ENCODE peak calls at places on chromosomes 3 and 15, in eight cellular contexts. One of them, this sample, is unnamed.

GRCh38 chr15:24823473-24823872 is 131.3 kb upstream of the SNRPN start:
- DNase-seq in PC-9: no peak
- DNase-seq in GM13977: no peak
- DNase-seq in lower lobe of right lung: no peak
- DNase-seq in GM10248: no peak
- DNase-seq in astrocyte of the spinal cord: no peak
- DNase-seq in esophagus squamous epithelium: no peak
- DNase-seq in progenitor cell of endocrine pancreas: peak; percentile 54
- DNase-seq in this sample: no peak

GRCh38 chr15:85482896-85483295 is 102.5 kb downstream of the AKAP13 start:
- DNase-seq in esophagus squamous epithelium: no peak
- DNase-seq in progenitor cell of endocrine pancreas: no peak
- DNase-seq in GM10248: no peak
- DNase-seq in lower lobe of right lung: no peak
- DNase-seq in GM13977: no peak
- DNase-seq in PC-9: peak; percentile 25
- DNase-seq in astrocyte of the spinal cord: peak; percentile 87
- DNase-seq in this sample: no peak

GRCh38 chr15:57541805-57542504 is 49.7 kb upstream of the MYZAP start:
- DNase-seq in progenitor cell of endocrine pancreas: peak; percentile 47
- DNase-seq in PC-9: peak; percentile 70
- DNase-seq in GM13977: peak; percentile 59
- DNase-seq in GM10248: peak; percentile 53
- DNase-seq in lower lobe of right lung: peak; percentile 64
- DNase-seq in esophagus squamous epithelium: no peak
- DNase-seq in astrocyte of the spinal cord: peak; percentile 75
- DNase-seq in this sample: peak; percentile 54

GRCh38 chr3:114899186-114899931 is 247.7 kb downstream of the ZBTB20 start:
- DNase-seq in progenitor cell of endocrine pancreas: no peak
- DNase-seq in astrocyte of the spinal cord: peak; percentile 14
- DNase-seq in esophagus squamous epithelium: no peak
- DNase-seq in GM13977: no peak
- DNase-seq in lower lobe of right lung: no peak
- DNase-seq in GM10248: no peak
- DNase-seq in PC-9: no peak
- DNase-seq in this sample: no peak

GRCh38 chr3:42572278-42572677 is 9.5 kb downstream of the SEC22C start:
- DNase-seq in esophagus squamous epithelium: no peak
- DNase-seq in lower lobe of right lung: no peak
- DNase-seq in GM10248: peak; percentile 44
- DNase-seq in progenitor cell of endocrine pancreas: no peak
- DNase-seq in GM13977: peak; percentile 26
- DNase-seq in PC-9: peak; percentile 28
- DNase-seq in astrocyte of the spinal cord: no peak
- DNase-seq in this sample: peak; percentile 23

GRCh38 chr15:20645956-20646355 is 104.4 kb upstream of the GOLGA6L6 start:
- DNase-seq in GM10248: no peak
- DNase-seq in lower lobe of right lung: peak; percentile 90
- DNase-seq in GM13977: no peak
- DNase-seq in esophagus squamous epithelium: no peak
- DNase-seq in progenitor cell of endocrine pancreas: no peak
- DNase-seq in PC-9: no peak
- DNase-seq in astrocyte of the spinal cord: no peak
- DNase-seq in this sample: peak; percentile 56

GRCh38 chr15:69340243-69340991 is 41.7 kb downstream of the PAQR5 start:
- DNase-seq in progenitor cell of endocrine pancreas: no peak
- DNase-seq in GM10248: no peak
- DNase-seq in lower lobe of right lung: no peak
- DNase-seq in PC-9: no peak
- DNase-seq in esophagus squamous epithelium: no peak
- DNase-seq in GM13977: no peak
- DNase-seq in astrocyte of the spinal cord: no peak
- DNase-seq in this sample: no peak

GRCh38 chr15:72198410-72199270 is 1.1 kb upstream of the GRAMD2A start:
- DNase-seq in GM10248: peak; percentile 26
- DNase-seq in lower lobe of right lung: peak; percentile 71
- DNase-seq in PC-9: no peak
- DNase-seq in GM13977: no peak
- DNase-seq in esophagus squamous epithelium: no peak
- DNase-seq in astrocyte of the spinal cord: no peak
- DNase-seq in progenitor cell of endocrine pancreas: no peak
- DNase-seq in this sample: peak; percentile 36

GRCh38 chr3:172918165-172918564 is 167.6 kb downstream of the ECT2 start:
- DNase-seq in astrocyte of the spinal cord: peak; percentile 43
- DNase-seq in PC-9: no peak
- DNase-seq in esophagus squamous epithelium: no peak
- DNase-seq in progenitor cell of endocrine pancreas: no peak
- DNase-seq in GM10248: no peak
- DNase-seq in GM13977: no peak
- DNase-seq in lower lobe of right lung: no peak
- DNase-seq in this sample: no peak

GRCh38 chr3:132055872-132056271 is 21.1 kb upstream of the CPNE4 start:
- DNase-seq in GM13977: no peak
- DNase-seq in esophagus squamous epithelium: no peak
- DNase-seq in GM10248: no peak
- DNase-seq in lower lobe of right lung: no peak
- DNase-seq in progenitor cell of endocrine pancreas: no peak
- DNase-seq in PC-9: no peak
- DNase-seq in astrocyte of the spinal cord: no peak
- DNase-seq in this sample: no peak

GRCh38 chr3:137050281-137050680 is 92.5 kb downstream of the IL20RB start:
- DNase-seq in GM10248: no peak
- DNase-seq in astrocyte of the spinal cord: no peak
- DNase-seq in esophagus squamous epithelium: no peak
- DNase-seq in progenitor cell of endocrine pancreas: no peak
- DNase-seq in lower lobe of right lung: no peak
- DNase-seq in GM13977: no peak
- DNase-seq in PC-9: no peak
- DNase-seq in this sample: no peak

GRCh38 chr3:78165876-78166275 is 1126.0 kb downstream of the ROBO2 start:
- DNase-seq in lower lobe of right lung: no peak
- DNase-seq in GM10248: no peak
- DNase-seq in esophagus squamous epithelium: no peak
- DNase-seq in PC-9: no peak
- DNase-seq in GM13977: no peak
- DNase-seq in astrocyte of the spinal cord: no peak
- DNase-seq in progenitor cell of endocrine pancreas: no peak
- DNase-seq in this sample: no peak

GRCh38 chr3:32457971-32458471 is 44.6 kb downstream of the CMTM6 start:
- DNase-seq in GM10248: peak; percentile 50
- DNase-seq in progenitor cell of endocrine pancreas: no peak
- DNase-seq in esophagus squamous epithelium: no peak
- DNase-seq in lower lobe of right lung: no peak
- DNase-seq in astrocyte of the spinal cord: no peak
- DNase-seq in PC-9: no peak
- DNase-seq in GM13977: peak; percentile 56
- DNase-seq in this sample: peak; percentile 71

GRCh38 chr15:88574062-88574461 is 27.6 kb upstream of the DET1 start:
- DNase-seq in esophagus squamous epithelium: no peak
- DNase-seq in lower lobe of right lung: no peak
- DNase-seq in GM10248: no peak
- DNase-seq in astrocyte of the spinal cord: no peak
- DNase-seq in PC-9: no peak
- DNase-seq in GM13977: no peak
- DNase-seq in progenitor cell of endocrine pancreas: no peak
- DNase-seq in this sample: no peak

GRCh38 chr3:42213417-42213816 is 52.6 kb downstream of the CCK start:
- DNase-seq in lower lobe of right lung: no peak
- DNase-seq in GM10248: no peak
- DNase-seq in astrocyte of the spinal cord: no peak
- DNase-seq in GM13977: no peak
- DNase-seq in esophagus squamous epithelium: no peak
- DNase-seq in progenitor cell of endocrine pancreas: no peak
- DNase-seq in PC-9: no peak
- DNase-seq in this sample: peak; percentile 34

DNA sequence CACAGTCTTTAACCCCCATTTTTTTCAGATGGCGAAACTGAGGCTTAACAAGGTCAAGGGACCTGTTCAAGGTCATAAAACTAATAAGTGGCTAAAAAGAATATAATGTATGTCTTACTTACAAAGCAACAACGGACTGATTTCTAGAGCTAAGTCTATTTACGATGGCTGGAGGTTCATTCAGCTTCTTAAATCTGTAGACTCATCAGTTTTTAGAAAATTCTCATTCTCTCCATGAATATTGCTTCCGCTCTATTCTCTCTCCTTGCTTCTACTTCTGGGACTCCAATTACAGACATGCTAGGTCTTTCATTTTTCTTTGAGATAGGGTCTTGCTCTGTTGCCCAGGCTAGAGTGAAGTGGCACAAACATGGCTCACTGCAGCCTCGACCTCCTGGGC is 68.9 kb downstream of the WHAMM start:
- DNase-seq in PC-9: no peak
- DNase-seq in progenitor cell of endocrine pancreas: no peak
- DNase-seq in lower lobe of right lung: no peak
- DNase-seq in GM13977: no peak
- DNase-seq in esophagus squamous epithelium: no peak
- DNase-seq in astrocyte of the spinal cord: no peak
- DNase-seq in GM10248: no peak
- DNase-seq in this sample: no peak
- TF ChIP-seq CTCF in PC-9: no peak
- TF ChIP-seq CTCF in progenitor cell of endocrine pancreas: no peak
- TF ChIP-seq CTCF in lower lobe of right lung: no peak
- TF ChIP-seq CTCF in GM13977: no peak
- TF ChIP-seq CTCF in esophagus squamous epithelium: no peak
- TF ChIP-seq CTCF in astrocyte of the spinal cord: no peak
- TF ChIP-seq CTCF in GM10248: no peak
- TF ChIP-seq CTCF in this sample: no peak

GRCh38 chr15:74431116-74431515 is 2.6 kb downstream of the SEMA7A start:
- DNase-seq in astrocyte of the spinal cord: no peak
- DNase-seq in lower lobe of right lung: no peak
- DNase-seq in GM13977: no peak
- DNase-seq in PC-9: no peak
- DNase-seq in esophagus squamous epithelium: no peak
- DNase-seq in GM10248: no peak
- DNase-seq in progenitor cell of endocrine pancreas: no peak
- DNase-seq in this sample: no peak

GRCh38 chr15:74431645-74432044 is 2.1 kb downstream of the SEMA7A start:
- DNase-seq in PC-9: no peak
- DNase-seq in progenitor cell of endocrine pancreas: no peak
- DNase-seq in esophagus squamous epithelium: no peak
- DNase-seq in GM13977: no peak
- DNase-seq in GM10248: no peak
- DNase-seq in astrocyte of the spinal cord: no peak
- DNase-seq in lower lobe of right lung: no peak
- DNase-seq in this sample: peak; percentile 58

GRCh38 chr15:74432968-74433591 is 678 bp downstream of the SEMA7A start:
- DNase-seq in progenitor cell of endocrine pancreas: no peak
- DNase-seq in esophagus squamous epithelium: no peak
- DNase-seq in GM13977: no peak
- DNase-seq in GM10248: no peak
- DNase-seq in astrocyte of the spinal cord: no peak
- DNase-seq in lower lobe of right lung: no peak
- DNase-seq in PC-9: no peak
- DNase-seq in this sample: peak; percentile 48

GRCh38 chr15:74433592-74434259 is at the start of gene SEMA7A:
- DNase-seq in GM10248: peak; percentile 97
- DNase-seq in GM13977: peak; percentile 98
- DNase-seq in progenitor cell of endocrine pancreas: peak; percentile 62
- DNase-seq in esophagus squamous epithelium: no peak
- DNase-seq in lower lobe of right lung: peak; percentile 89
- DNase-seq in astrocyte of the spinal cord: peak; percentile 79
- DNase-seq in PC-9: peak; percentile 80
- DNase-seq in this sample: peak; percentile 85

GRCh38 chr15:74432271-74432967 is 1.3 kb downstream of the SEMA7A start:
- DNase-seq in esophagus squamous epithelium: no peak
- DNase-seq in lower lobe of right lung: no peak
- DNase-seq in GM10248: no peak
- DNase-seq in PC-9: no peak
- DNase-seq in GM13977: no peak
- DNase-seq in astrocyte of the spinal cord: no peak
- DNase-seq in progenitor cell of endocrine pancreas: no peak
- DNase-seq in this sample: no peak
- TF ChIP-seq CTCF in esophagus squamous epithelium: no peak
- TF ChIP-seq CTCF in lower lobe of right lung: no peak
- TF ChIP-seq CTCF in GM10248: no peak
- TF ChIP-seq CTCF in PC-9: no peak
- TF ChIP-seq CTCF in GM13977: no peak
- TF ChIP-seq CTCF in astrocyte of the spinal cord: no peak
- TF ChIP-seq CTCF in progenitor cell of endocrine pancreas: no peak
- TF ChIP-seq CTCF in this sample: no peak

DNA sequence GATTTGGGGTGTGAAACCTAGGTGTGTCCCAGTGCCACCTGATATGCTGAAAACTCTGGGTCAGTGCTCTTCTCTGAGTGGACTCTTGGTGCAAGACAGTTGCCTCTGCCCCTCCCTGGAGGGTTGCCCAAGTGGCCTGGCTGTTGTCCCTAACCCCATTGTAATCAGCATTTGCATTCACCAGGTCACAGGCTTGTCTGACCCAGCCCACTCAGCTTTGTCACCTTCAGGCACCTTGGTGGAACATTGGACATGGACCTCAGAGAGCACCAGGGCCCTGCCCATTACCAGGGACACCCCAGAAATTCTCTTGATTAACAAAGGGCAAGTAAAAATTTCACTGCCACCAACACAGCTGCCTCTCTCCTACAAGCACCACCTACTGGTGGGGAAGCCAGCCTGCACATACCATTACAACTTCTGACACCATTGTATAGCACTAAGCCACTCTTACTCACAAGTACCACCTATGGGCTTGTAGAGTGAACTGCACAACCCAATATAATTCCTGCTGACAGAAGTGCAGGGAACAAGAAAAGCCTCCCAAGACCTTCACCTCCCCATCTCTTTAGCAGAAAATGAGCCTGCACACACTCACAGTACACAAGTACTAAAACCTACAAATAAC is 324.6 kb downstream of the EPHA6 start:
- DNase-seq in GM13977: no peak
- DNase-seq in PC-9: no peak
- DNase-seq in progenitor cell of endocrine pancreas: no peak
- DNase-seq in astrocyte of the spinal cord: no peak
- DNase-seq in GM10248: no peak
- DNase-seq in lower lobe of right lung: no peak
- DNase-seq in esophagus squamous epithelium: no peak
- DNase-seq in this sample: no peak
- TF ChIP-seq CTCF in GM13977: peak; percentile 39
- TF ChIP-seq CTCF in PC-9: peak; percentile 52
- TF ChIP-seq CTCF in progenitor cell of endocrine pancreas: peak; percentile 32
- TF ChIP-seq CTCF in astrocyte of the spinal cord: no peak
- TF ChIP-seq CTCF in GM10248: no peak
- TF ChIP-seq CTCF in lower lobe of right lung: no peak
- TF ChIP-seq CTCF in esophagus squamous epithelium: no peak
- TF ChIP-seq CTCF in this sample: no peak

DNA sequence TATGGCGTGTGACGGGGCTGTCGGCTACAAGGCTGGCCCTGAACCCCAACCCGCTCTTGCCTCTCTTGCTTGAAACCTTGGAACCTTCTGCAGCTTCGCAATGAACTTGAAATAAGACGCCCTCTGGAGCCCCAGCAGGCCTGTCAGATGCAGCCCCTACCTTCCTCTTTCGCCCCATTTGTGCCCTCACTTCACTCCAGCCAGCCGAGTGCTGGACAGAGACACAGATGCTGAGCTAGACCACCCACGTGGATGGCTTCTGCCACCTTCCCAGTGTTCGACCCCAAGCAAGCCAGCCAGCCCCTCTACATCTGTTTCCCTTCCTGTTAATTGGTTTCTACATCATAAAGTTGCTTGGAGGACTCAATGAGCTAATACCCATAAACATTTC is 23.8 kb upstream of the SNRPA1 start:
- DNase-seq in lower lobe of right lung: no peak
- DNase-seq in GM13977: no peak
- DNase-seq in esophagus squamous epithelium: no peak
- DNase-seq in astrocyte of the spinal cord: no peak
- DNase-seq in PC-9: no peak
- DNase-seq in GM10248: no peak
- DNase-seq in progenitor cell of endocrine pancreas: no peak
- DNase-seq in this sample: no peak
- TF ChIP-seq CTCF in lower lobe of right lung: no peak
- TF ChIP-seq CTCF in GM13977: no peak
- TF ChIP-seq CTCF in esophagus squamous epithelium: no peak
- TF ChIP-seq CTCF in astrocyte of the spinal cord: no peak
- TF ChIP-seq CTCF in PC-9: no peak
- TF ChIP-seq CTCF in GM10248: no peak
- TF ChIP-seq CTCF in progenitor cell of endocrine pancreas: no peak
- TF ChIP-seq CTCF in this sample: no peak

GRCh38 chr3:197926418-197926817 is 23.6 kb upstream of the RPL35A start:
- DNase-seq in GM10248: no peak
- DNase-seq in lower lobe of right lung: no peak
- DNase-seq in esophagus squamous epithelium: no peak
- DNase-seq in astrocyte of the spinal cord: no peak
- DNase-seq in GM13977: no peak
- DNase-seq in PC-9: no peak
- DNase-seq in progenitor cell of endocrine pancreas: no peak
- DNase-seq in this sample: peak; percentile 31
- TF ChIP-seq CTCF in GM10248: no peak
- TF ChIP-seq CTCF in lower lobe of right lung: no peak
- TF ChIP-seq CTCF in esophagus squamous epithelium: no peak
- TF ChIP-seq CTCF in astrocyte of the spinal cord: no peak
- TF ChIP-seq CTCF in GM13977: peak; percentile 29
- TF ChIP-seq CTCF in PC-9: peak; percentile 52
- TF ChIP-seq CTCF in progenitor cell of endocrine pancreas: peak; percentile 28
- TF ChIP-seq CTCF in this sample: peak; percentile 38